ENCODE peak calls at places on chromosomes 16 and 17, in five cellular contexts. C, Z, E, U and P are unnamed samples.

GRCh38 chr17:80071116-80071980 is 30.0 kb upstream of the GAA start:
- DNase-seq in C (peak; percentile 77), Z (peak; percentile 54), E (peak; percentile 54), U (no peak), P (no peak)

GRCh38 chr16:2912330-2913199 is 834 bp downstream of the FLYWCH1 start:
- DNase-seq in C (no peak), Z (peak; percentile 80), E (no peak), U (peak; percentile 34), P (peak; percentile 21)

GRCh38 chr16:87431926-87432325 is 39.8 kb downstream of the MAP1LC3B start:
- DNase-seq in C (no peak), Z (peak; percentile 91), E (no peak), U (peak; percentile 67), P (peak; percentile 59)

GRCh38 chr17:34717092-34717491 is 137.7 kb downstream of the TMEM132E start:
- DNase-seq in C (no peak), Z (no peak), E (no peak), U (no peak), P (no peak)

GRCh38 chr17:36980281-36980761 is 31.6 kb downstream of the AATF start:
- DNase-seq in C (no peak), Z (peak; percentile 48), E (no peak), U (peak; percentile 11), P (peak; percentile 31)

GRCh38 chr16:2470603-2471015 is 488 bp upstream of the NTN3 start:
- DNase-seq in C (no peak), Z (no peak), E (peak; percentile 72), U (no peak), P (no peak)

GRCh38 chr17:17666111-17666714 is 15.0 kb upstream of the RAI1 start:
- DNase-seq in C (no peak), Z (peak; percentile 71), E (no peak), U (no peak), P (no peak)

GRCh38 chr17:61904094-61904710 is 23.6 kb downstream of the INTS2 start:
- DNase-seq in C (no peak), Z (no peak), E (no peak), U (no peak), P (no peak)

GRCh38 chr16:86335266-86336172 is 174.8 kb upstream of the FOXF1 start:
- DNase-seq in C (no peak), Z (no peak), E (no peak), U (no peak), P (no peak)

GRCh38 chr16:49179714-49180330 is 101.8 kb downstream of the CBLN1 start:
- DNase-seq in C (no peak), Z (no peak), E (no peak), U (no peak), P (no peak)

GRCh38 chr16:11128211-11129123 is 127.5 kb downstream of the SOCS1 start:
- DNase-seq in C (no peak), Z (peak; percentile 51), E (no peak), U (no peak), P (no peak)

GRCh38 chr16:27863377-27863776 is 200.1 kb downstream of the GSG1L start:
- DNase-seq in C (no peak), Z (no peak), E (no peak), U (no peak), P (no peak)

GRCh38 chr16:84788968-84789371 is 30.8 kb upstream of the CRISPLD2 start:
- DNase-seq in C (no peak), Z (no peak), E (no peak), U (no peak), P (no peak)

GRCh38 chr17:41324180-41325075 is 8.9 kb upstream of the KRTAP17-1 start:
- DNase-seq in C (no peak), Z (peak; percentile 37), E (no peak), U (no peak), P (no peak)

GRCh38 chr16:4679854-4680636 is 13.3 kb upstream of the NUDT16L1 start:
- DNase-seq in C (peak; percentile 94), Z (no peak), E (peak; percentile 35), U (peak; percentile 36), P (no peak)

GRCh38 chr17:61135782-61136181 is 263.9 kb upstream of the TBX2 start:
- DNase-seq in C (no peak), Z (no peak), E (no peak), U (no peak), P (no peak)

GRCh38 chr17:17313350-17313991 is 10.3 kb downstream of the NT5M start:
- DNase-seq in C (peak; percentile 77), Z (peak; percentile 31), E (no peak), U (no peak), P (no peak)

GRCh38 chr17:82524540-82524939 is 5.0 kb downstream of the FOXK2 start:
- DNase-seq in C (no peak), Z (no peak), E (no peak), U (no peak), P (no peak)

GRCh38 chr17:60971515-60972369 is 294.1 kb downstream of the BCAS3 start:
- DNase-seq in C (no peak), Z (peak; percentile 83), E (no peak), U (peak; percentile 52), P (peak; percentile 24)

GRCh38 chr16:31243734-31244670 is 15.8 kb upstream of the ITGAM start:
- DNase-seq in C (no peak), Z (no peak), E (no peak), U (no peak), P (no peak)

GRCh38 chr17:29168079-29168758 is 12.0 kb downstream of the MYO18A start:
- DNase-seq in C (peak; percentile 71), Z (no peak), E (no peak), U (no peak), P (no peak)

GRCh38 chr17:66839616-66840015 is 4.7 kb downstream of the CACNG5 start:
- DNase-seq in C (peak; percentile 53), Z (no peak), E (no peak), U (no peak), P (no peak)

GRCh38 chr16:79795556-79795955 is 195.0 kb upstream of the MAF start:
- DNase-seq in C (no peak), Z (no peak), E (no peak), U (no peak), P (no peak)

GRCh38 chr17:63837962-63838585 is 4.4 kb downstream of the SMARCD2 start:
- DNase-seq in C (no peak), Z (no peak), E (no peak), U (no peak), P (no peak)

GRCh38 chr17:73091770-73092517 is 544 bp downstream of the SLC39A11 start:
- DNase-seq in C (peak; percentile 60), Z (no peak), E (no peak), U (no peak), P (no peak)

GRCh38 chr17:10041287-10041612 is 136.2 kb upstream of the RCVRN start:
- DNase-seq in C (no peak), Z (no peak), E (no peak), U (no peak), P (no peak)

GRCh38 chr17:48995871-48996695 is 1.1 kb upstream of the IGF2BP1 start:
- DNase-seq in C (no peak), Z (no peak), E (no peak), U (no peak), P (no peak)

GRCh38 chr17:34237458-34237857 is 17.6 kb upstream of the CCL2 start:
- DNase-seq in C (no peak), Z (no peak), E (no peak), U (no peak), P (no peak)

GRCh38 chr16:50489187-50489586 is 59.0 kb upstream of the NKD1 start:
- DNase-seq in C (no peak), Z (no peak), E (no peak), U (no peak), P (no peak)

GRCh38 chr17:42311240-42312034 is 23.1 kb downstream of the STAT5A start:
- DNase-seq in C (peak; percentile 91), Z (peak; percentile 96), E (no peak), U (peak; percentile 86), P (no peak)

GRCh38 chr16:85393674-85394510 is 219.2 kb upstream of the GSE1 start:
- DNase-seq in C (peak; percentile 83), Z (peak; percentile 73), E (no peak), U (no peak), P (no peak)

GRCh38 chr17:51435641-51436091 is 175.3 kb downstream of the UTP18 start:
- DNase-seq in C (no peak), Z (peak; percentile 6), E (peak; percentile 92), U (no peak), P (no peak)

GRCh38 chr17:7775058-7775457 is 57.5 kb downstream of the DNAH2 start:
- DNase-seq in C (peak; percentile 12), Z (no peak), E (no peak), U (no peak), P (no peak)